ENCODE peak calls at places on chromosome 20, in ten cellular contexts. One of them, this sample, is unnamed.

GRCh38 chr20:58260006-58260405 is 31.6 kb upstream of the ANKRD60 start:
- DNase-seq in NCI-H774: no peak
- DNase-seq in ELF-1: no peak
- DNase-seq in activated naive CD8-positive, alpha-beta T cell treated with anti-CD3 and anti-CD28 coated beads for 36 hours: no peak
- DNase-seq in CD8-positive, alpha-beta memory T cell: no peak
- DNase-seq in mesenchymal stem cell: no peak
- DNase-seq in left ventricle myocardium inferior: no peak
- DNase-seq in fibroblast of the conjunctiva: no peak
- DNase-seq in A172: no peak
- DNase-seq in activated T-helper 9 cell treated with anti-CD3 and anti-CD28 coated beads, Interleukin-2, amount 50 U/mL, for 16 hours: no peak
- DNase-seq in this sample: no peak

GRCh38 chr20:21808863-21809664 is 103.6 kb downstream of the PAX1 start:
- DNase-seq in NCI-H774: peak
- DNase-seq in ELF-1: peak
- DNase-seq in activated naive CD8-positive, alpha-beta T cell treated with anti-CD3 and anti-CD28 coated beads for 36 hours: peak
- DNase-seq in CD8-positive, alpha-beta memory T cell: no peak
- DNase-seq in mesenchymal stem cell: no peak
- DNase-seq in left ventricle myocardium inferior: peak
- DNase-seq in fibroblast of the conjunctiva: no peak
- DNase-seq in A172: no peak
- DNase-seq in activated T-helper 9 cell treated with anti-CD3 and anti-CD28 coated beads, Interleukin-2, amount 50 U/mL, for 16 hours: no peak
- DNase-seq in this sample: peak

GRCh38 chr20:38299963-38300362 is 4.0 kb upstream of the BPI start:
- DNase-seq in NCI-H774: no peak
- DNase-seq in ELF-1: peak
- DNase-seq in activated naive CD8-positive, alpha-beta T cell treated with anti-CD3 and anti-CD28 coated beads for 36 hours: no peak
- DNase-seq in CD8-positive, alpha-beta memory T cell: no peak
- DNase-seq in mesenchymal stem cell: no peak
- DNase-seq in left ventricle myocardium inferior: no peak
- DNase-seq in fibroblast of the conjunctiva: no peak
- DNase-seq in A172: no peak
- DNase-seq in activated T-helper 9 cell treated with anti-CD3 and anti-CD28 coated beads, Interleukin-2, amount 50 U/mL, for 16 hours: no peak
- DNase-seq in this sample: no peak

GRCh38 chr20:2692036-2692885 is at the start of gene EBF4:
- DNase-seq in NCI-H774: peak
- DNase-seq in ELF-1: no peak
- DNase-seq in activated naive CD8-positive, alpha-beta T cell treated with anti-CD3 and anti-CD28 coated beads for 36 hours: peak
- DNase-seq in CD8-positive, alpha-beta memory T cell: peak
- DNase-seq in mesenchymal stem cell: peak
- DNase-seq in left ventricle myocardium inferior: peak
- DNase-seq in fibroblast of the conjunctiva: no peak
- DNase-seq in A172: no peak
- DNase-seq in activated T-helper 9 cell treated with anti-CD3 and anti-CD28 coated beads, Interleukin-2, amount 50 U/mL, for 16 hours: no peak
- DNase-seq in this sample: no peak

GRCh38 chr20:61244213-61244612 is 7.8 kb upstream of the CDH4 start:
- DNase-seq in NCI-H774: no peak
- DNase-seq in ELF-1: no peak
- DNase-seq in activated naive CD8-positive, alpha-beta T cell treated with anti-CD3 and anti-CD28 coated beads for 36 hours: no peak
- DNase-seq in CD8-positive, alpha-beta memory T cell: no peak
- DNase-seq in mesenchymal stem cell: no peak
- DNase-seq in left ventricle myocardium inferior: no peak
- DNase-seq in fibroblast of the conjunctiva: no peak
- DNase-seq in A172: no peak
- DNase-seq in activated T-helper 9 cell treated with anti-CD3 and anti-CD28 coated beads, Interleukin-2, amount 50 U/mL, for 16 hours: no peak
- DNase-seq in this sample: no peak

GRCh38 chr20:19404836-19405235 is 192.4 kb downstream of the SLC24A3 start:
- DNase-seq in NCI-H774: no peak
- DNase-seq in ELF-1: no peak
- DNase-seq in activated naive CD8-positive, alpha-beta T cell treated with anti-CD3 and anti-CD28 coated beads for 36 hours: no peak
- DNase-seq in CD8-positive, alpha-beta memory T cell: no peak
- DNase-seq in mesenchymal stem cell: no peak
- DNase-seq in left ventricle myocardium inferior: no peak
- DNase-seq in fibroblast of the conjunctiva: no peak
- DNase-seq in A172: peak
- DNase-seq in activated T-helper 9 cell treated with anti-CD3 and anti-CD28 coated beads, Interleukin-2, amount 50 U/mL, for 16 hours: no peak
- DNase-seq in this sample: no peak

GRCh38 chr20:59191036-59191755 is 27.6 kb downstream of the ZNF831 start:
- DNase-seq in NCI-H774: no peak
- DNase-seq in ELF-1: no peak
- DNase-seq in activated naive CD8-positive, alpha-beta T cell treated with anti-CD3 and anti-CD28 coated beads for 36 hours: no peak
- DNase-seq in CD8-positive, alpha-beta memory T cell: no peak
- DNase-seq in mesenchymal stem cell: no peak
- DNase-seq in left ventricle myocardium inferior: no peak
- DNase-seq in fibroblast of the conjunctiva: no peak
- DNase-seq in A172: no peak
- DNase-seq in activated T-helper 9 cell treated with anti-CD3 and anti-CD28 coated beads, Interleukin-2, amount 50 U/mL, for 16 hours: no peak
- DNase-seq in this sample: no peak

GRCh38 chr20:41205313-41205712 is 68.0 kb downstream of the PLCG1 start:
- DNase-seq in NCI-H774: no peak
- DNase-seq in ELF-1: no peak
- DNase-seq in activated naive CD8-positive, alpha-beta T cell treated with anti-CD3 and anti-CD28 coated beads for 36 hours: no peak
- DNase-seq in CD8-positive, alpha-beta memory T cell: no peak
- DNase-seq in mesenchymal stem cell: no peak
- DNase-seq in left ventricle myocardium inferior: no peak
- DNase-seq in fibroblast of the conjunctiva: no peak
- DNase-seq in A172: no peak
- DNase-seq in activated T-helper 9 cell treated with anti-CD3 and anti-CD28 coated beads, Interleukin-2, amount 50 U/mL, for 16 hours: no peak
- DNase-seq in this sample: no peak

GRCh38 chr20:58709013-58709702 is 16.6 kb downstream of the NPEPL1 start:
- DNase-seq in NCI-H774: no peak
- DNase-seq in ELF-1: no peak
- DNase-seq in activated naive CD8-positive, alpha-beta T cell treated with anti-CD3 and anti-CD28 coated beads for 36 hours: no peak
- DNase-seq in CD8-positive, alpha-beta memory T cell: no peak
- DNase-seq in mesenchymal stem cell: no peak
- DNase-seq in left ventricle myocardium inferior: peak
- DNase-seq in fibroblast of the conjunctiva: no peak
- DNase-seq in A172: no peak
- DNase-seq in activated T-helper 9 cell treated with anti-CD3 and anti-CD28 coated beads, Interleukin-2, amount 50 U/mL, for 16 hours: no peak
- DNase-seq in this sample: no peak

GRCh38 chr20:5008743-5009142 is 7.4 kb upstream of the SLC23A2 start:
- DNase-seq in NCI-H774: no peak
- DNase-seq in ELF-1: no peak
- DNase-seq in activated naive CD8-positive, alpha-beta T cell treated with anti-CD3 and anti-CD28 coated beads for 36 hours: no peak
- DNase-seq in CD8-positive, alpha-beta memory T cell: no peak
- DNase-seq in mesenchymal stem cell: no peak
- DNase-seq in left ventricle myocardium inferior: no peak
- DNase-seq in fibroblast of the conjunctiva: no peak
- DNase-seq in A172: peak
- DNase-seq in activated T-helper 9 cell treated with anti-CD3 and anti-CD28 coated beads, Interleukin-2, amount 50 U/mL, for 16 hours: no peak
- DNase-seq in this sample: no peak

GRCh38 chr20:12306107-12306506 is 388.4 kb downstream of the BTBD3 start:
- DNase-seq in NCI-H774: no peak
- DNase-seq in ELF-1: no peak
- DNase-seq in activated naive CD8-positive, alpha-beta T cell treated with anti-CD3 and anti-CD28 coated beads for 36 hours: no peak
- DNase-seq in CD8-positive, alpha-beta memory T cell: no peak
- DNase-seq in mesenchymal stem cell: no peak
- DNase-seq in left ventricle myocardium inferior: no peak
- DNase-seq in fibroblast of the conjunctiva: no peak
- DNase-seq in A172: no peak
- DNase-seq in activated T-helper 9 cell treated with anti-CD3 and anti-CD28 coated beads, Interleukin-2, amount 50 U/mL, for 16 hours: no peak
- DNase-seq in this sample: no peak

GRCh38 chr20:59428441-59429205 is 128.2 kb downstream of the EDN3 start:
- DNase-seq in NCI-H774: no peak
- DNase-seq in ELF-1: peak
- DNase-seq in activated naive CD8-positive, alpha-beta T cell treated with anti-CD3 and anti-CD28 coated beads for 36 hours: no peak
- DNase-seq in CD8-positive, alpha-beta memory T cell: no peak
- DNase-seq in mesenchymal stem cell: no peak
- DNase-seq in left ventricle myocardium inferior: no peak
- DNase-seq in fibroblast of the conjunctiva: no peak
- DNase-seq in A172: no peak
- DNase-seq in activated T-helper 9 cell treated with anti-CD3 and anti-CD28 coated beads, Interleukin-2, amount 50 U/mL, for 16 hours: no peak
- DNase-seq in this sample: no peak

This sample was measured in DND-41.